ENCODE peak calls at places on chromosomes 11 and 22, in eight cellular contexts. W, U, V, C, Q, Z, B and I are unnamed samples.
A peak's percentile ranks its signal among the peaks of the same experiment; 100 is the strongest.

GRCh38 chr11:38176812-38177322 is 1578.8 kb upstream of the RAG2 start:
- DNase-seq in W (no peak), U (no peak), V (no peak), C (no peak), Q (no peak), Z (no peak), B (no peak), I (no peak)

GRCh38 chr22:17941501-17942406 is 82.6 kb downstream of the MICAL3 start:
- DNase-seq in W (no peak), U (no peak), V (no peak), C (no peak), Q (no peak), Z (no peak), B (no peak), I (no peak)

GRCh38 chr11:124793466-124794278 is 6.5 kb downstream of the MSANTD2 start:
- DNase-seq in W (no peak), U (no peak), V (no peak), C (peak; percentile 66), Q (peak; percentile 72), Z (peak; percentile 82), B (peak; percentile 50), I (no peak)

GRCh38 chr22:37661160-37661924 is 2.8 kb downstream of the PDXP start:
- DNase-seq in W (no peak), U (no peak), V (no peak), C (peak; percentile 62), Q (peak; percentile 57), Z (no peak), B (peak; percentile 84), I (no peak)

GRCh38 chr11:32884770-32885384 is 7.7 kb upstream of the QSER1 start:
- DNase-seq in W (no peak), U (no peak), V (no peak), C (peak; percentile 35), Q (peak; percentile 39), Z (no peak), B (peak; percentile 11), I (no peak)

GRCh38 chr11:91308069-91308468 is 916.5 kb upstream of the FAT3 start:
- DNase-seq in W (no peak), U (no peak), V (no peak), C (no peak), Q (no peak), Z (no peak), B (no peak), I (no peak)

GRCh38 chr11:134712228-134713145 is 300.4 kb upstream of the B3GAT1 start:
- DNase-seq in W (no peak), U (no peak), V (no peak), C (no peak), Q (no peak), Z (no peak), B (peak; percentile 32), I (no peak)

GRCh38 chr11:55707029-55707428 is 45.0 kb downstream of the OR4C6 start:
- DNase-seq in W (no peak), U (no peak), V (no peak), C (peak; percentile 40), Q (peak; percentile 51), Z (no peak), B (peak; percentile 4), I (no peak)

GRCh38 chr11:134036484-134037092 is 32.3 kb upstream of the JAM3 start:
- DNase-seq in W (no peak), U (no peak), V (no peak), C (no peak), Q (no peak), Z (no peak), B (peak; percentile 28), I (no peak)

GRCh38 chr11:32581556-32581955 is 2.1 kb upstream of the EIF3M start:
- DNase-seq in W (no peak), U (no peak), V (no peak), C (no peak), Q (no peak), Z (no peak), B (no peak), I (no peak)

GRCh38 chr11:70029115-70029830 is 48.8 kb upstream of the ANO1 start:
- DNase-seq in W (no peak), U (no peak), V (no peak), C (no peak), Q (no peak), Z (no peak), B (peak; percentile 24), I (no peak)

GRCh38 chr11:103936059-103936458 is 100.4 kb upstream of the DDI1 start:
- DNase-seq in W (no peak), U (no peak), V (no peak), C (no peak), Q (no peak), Z (no peak), B (no peak), I (no peak)

GRCh38 chr22:44202261-44202789 is 21.6 kb downstream of the PARVG start:
- DNase-seq in W (no peak), U (no peak), V (no peak), C (peak; percentile 77), Q (no peak), Z (no peak), B (peak; percentile 75), I (no peak)

GRCh38 chr22:46963672-46964545 is 201.5 kb downstream of the TBC1D22A start:
- DNase-seq in W (no peak), U (no peak), V (no peak), C (no peak), Q (no peak), Z (no peak), B (no peak), I (no peak)

GRCh38 chr11:84398017-84398626 is 1112.0 kb upstream of the CCDC90B start:
- DNase-seq in W (no peak), U (no peak), V (no peak), C (peak; percentile 51), Q (peak; percentile 26), Z (peak; percentile 2), B (no peak), I (no peak)

GRCh38 chr11:18203723-18204122 is 31.1 kb downstream of the MRGPRX4 start:
- DNase-seq in W (no peak), U (no peak), V (no peak), C (peak; percentile 41), Q (no peak), Z (no peak), B (peak; percentile 11), I (no peak)

GRCh38 chr22:23457586-23457985 is 122.5 kb downstream of the IGLL1 start:
- DNase-seq in W (no peak), U (no peak), V (no peak), C (no peak), Q (no peak), Z (no peak), B (no peak), I (no peak)

GRCh38 chr11:128135451-128135850 is 451.9 kb downstream of the ETS1 start:
- DNase-seq in W (no peak), U (no peak), V (no peak), C (peak; percentile 57), Q (no peak), Z (no peak), B (no peak), I (no peak)

GRCh38 chr11:58832246-58832645 is 12.3 kb downstream of the GLYATL2 start:
- DNase-seq in W (no peak), U (no peak), V (no peak), C (no peak), Q (no peak), Z (no peak), B (no peak), I (no peak)

GRCh38 chr11:22405377-22405776 is 67.2 kb downstream of the SLC17A6 start:
- DNase-seq in W (no peak), U (no peak), V (no peak), C (no peak), Q (no peak), Z (no peak), B (no peak), I (no peak)

GRCh38 chr11:33868646-33869461 is 23.0 kb downstream of the LMO2 start:
- DNase-seq in W (no peak), U (no peak), V (no peak), C (no peak), Q (no peak), Z (no peak), B (no peak), I (no peak)

GRCh38 chr11:36672815-36673450 is 74.9 kb upstream of the RAG2 start:
- DNase-seq in W (no peak), U (no peak), V (no peak), C (peak; percentile 64), Q (peak; percentile 47), Z (no peak), B (no peak), I (no peak)

GRCh38 chr11:47130541-47130940 is 46.1 kb downstream of the ARFGAP2 start:
- DNase-seq in W (no peak), U (no peak), V (no peak), C (no peak), Q (no peak), Z (no peak), B (no peak), I (no peak)

GRCh38 chr22:29458551-29458950 is 20.2 kb downstream of the RFPL1 start:
- DNase-seq in W (no peak), U (no peak), V (no peak), C (no peak), Q (no peak), Z (no peak), B (no peak), I (no peak)

GRCh38 chr22:25334091-25334490 is 114.7 kb downstream of the CRYBB2 start:
- DNase-seq in W (peak; percentile 61), U (no peak), V (no peak), C (peak; percentile 33), Q (peak; percentile 65), Z (no peak), B (no peak), I (no peak)

GRCh38 chr22:18976197-18976751 is 40.2 kb upstream of the PRODH start:
- DNase-seq in W (no peak), U (no peak), V (no peak), C (no peak), Q (no peak), Z (no peak), B (no peak), I (no peak)

GRCh38 chr11:122863704-122864326 is 18.7 kb upstream of the JHY start:
- DNase-seq in W (no peak), U (no peak), V (peak; percentile 13), C (peak; percentile 64), Q (peak; percentile 51), Z (no peak), B (peak; percentile 29), I (no peak)

GRCh38 chr22:44571566-44572413 is 73.8 kb upstream of the RTL6 start:
- DNase-seq in W (no peak), U (no peak), V (no peak), C (no peak), Q (no peak), Z (no peak), B (no peak), I (no peak)

GRCh38 chr22:48755332-48755949 is 1072.2 kb downstream of the BRD1 start:
- DNase-seq in W (no peak), U (no peak), V (no peak), C (no peak), Q (no peak), Z (no peak), B (no peak), I (no peak)